ENCODE peak calls at places on chromosomes 2 and 18, in six cellular contexts. K is activated CD8-positive, alpha-beta T cell treated with anti-CD3 and anti-CD28 coated beads for 36 hours; H is Calu3; Q is mucosa of descending colon; N is ELF-1; P is AML-193. C is an unnamed sample.
A peak's percentile ranks its signal among the peaks of the same experiment; 100 is the strongest.

GRCh38 chr2:163469561-163469962 is 266.2 kb downstream of the FIGN start:
- DNase-seq in K (no peak), H (no peak), Q (no peak), N (no peak), P (no peak), C (no peak)

GRCh38 chr2:70921839-70922590 is 13.7 kb upstream of the ATP6V1B1 start:
- DNase-seq in K (no peak), H (no peak), Q (no peak), N (no peak), P (no peak), C (no peak)

GRCh38 chr2:10584843-10585475 is 104.8 kb downstream of the NOL10 start:
- DNase-seq in K (no peak), H (peak; percentile 79), Q (no peak), N (no peak), P (no peak), C (no peak)

GRCh38 chr18:31424383-31424988 is 23.1 kb upstream of the DSG3 start:
- DNase-seq in K (peak; percentile 41), H (peak; percentile 67), Q (peak; percentile 53), N (peak; percentile 61), P (peak; percentile 18), C (peak; percentile 64)

GRCh38 chr2:40201425-40201824 is 250.5 kb downstream of the SLC8A1 start:
- DNase-seq in K (no peak), H (no peak), Q (no peak), N (no peak), P (no peak), C (no peak)

GRCh38 chr2:85755122-85756027 is 1.6 kb downstream of the ATOH8 start:
- DNase-seq in K (peak; percentile 24), H (no peak), Q (no peak), N (no peak), P (no peak), C (no peak)

GRCh38 chr2:239908308-239908707 is 116.8 kb downstream of the NDUFA10 start:
- DNase-seq in K (no peak), H (no peak), Q (no peak), N (no peak), P (no peak), C (no peak)

GRCh38 chr2:30305235-30305634 is 73.9 kb downstream of the LBH start:
- DNase-seq in K (no peak), H (no peak), Q (no peak), N (no peak), P (no peak), C (no peak)

GRCh38 chr2:20224716-20225293 is at the start of gene SDC1:
- DNase-seq in K (no peak), H (peak; percentile 73), Q (peak; percentile 88), N (peak; percentile 67), P (no peak), C (no peak)

GRCh38 chr18:37270046-37270665 is 295.4 kb downstream of the CELF4 start:
- DNase-seq in K (peak; percentile 59), H (peak; percentile 59), Q (peak; percentile 36), N (peak; percentile 72), P (peak; percentile 15), C (no peak)

GRCh38 chr2:41698787-41699422 is 348.9 kb upstream of the PKDCC start:
- DNase-seq in K (peak; percentile 37), H (peak; percentile 39), Q (peak; percentile 28), N (peak; percentile 37), P (no peak), C (no peak)

GRCh38 chr2:135831180-135831812 is 5.7 kb downstream of the LCT start:
- DNase-seq in K (no peak), H (no peak), Q (no peak), N (no peak), P (no peak), C (no peak)

GRCh38 chr2:127508621-127509034 is 17.7 kb downstream of the IWS1 start:
- DNase-seq in K (no peak), H (peak; percentile 48), Q (no peak), N (no peak), P (no peak), C (peak; percentile 66)

GRCh38 chr2:64838817-64839216 is 150.4 kb upstream of the SLC1A4 start:
- DNase-seq in K (no peak), H (peak; percentile 78), Q (peak; percentile 71), N (no peak), P (no peak), C (peak; percentile 97)

GRCh38 chr2:188984126-188984525 is 10.0 kb downstream of the COL3A1 start:
- DNase-seq in K (no peak), H (no peak), Q (no peak), N (no peak), P (no peak), C (no peak)

GRCh38 chr2:45746888-45747287 is 95.4 kb downstream of the PRKCE start:
- DNase-seq in K (no peak), H (no peak), Q (no peak), N (no peak), P (no peak), C (no peak)

GRCh38 chr2:181189932-181190331 is 209.5 kb downstream of the UBE2E3 start:
- DNase-seq in K (no peak), H (no peak), Q (no peak), N (no peak), P (no peak), C (no peak)

GRCh38 chr18:76984193-76985155 is 148.1 kb downstream of the MBP start:
- DNase-seq in K (no peak), H (no peak), Q (no peak), N (no peak), P (no peak), C (no peak)

GRCh38 chr2:211408485-211408884 is 852.1 kb downstream of the CPS1 start:
- DNase-seq in K (no peak), H (peak; percentile 43), Q (no peak), N (no peak), P (no peak), C (no peak)

GRCh38 chr18:75551071-75551470 is 123.6 kb upstream of the SMIM21 start:
- DNase-seq in K (no peak), H (no peak), Q (no peak), N (peak; percentile 14), P (no peak), C (no peak)

GRCh38 chr2:4258563-4258962 is 555.2 kb downstream of the DCDC2C start:
- DNase-seq in K (no peak), H (no peak), Q (no peak), N (no peak), P (no peak), C (no peak)

GRCh38 chr18:1751249-1751648 is 820.1 kb downstream of the METTL4 start:
- DNase-seq in K (no peak), H (no peak), Q (no peak), N (no peak), P (no peak), C (no peak)

GRCh38 chr18:79601234-79601633 is 78.4 kb upstream of the CTDP1 start:
- DNase-seq in K (no peak), H (no peak), Q (no peak), N (peak; percentile 60), P (no peak), C (no peak)

GRCh38 chr2:224222320-224222719 is 179.6 kb downstream of the FAM124B start:
- DNase-seq in K (no peak), H (no peak), Q (no peak), N (no peak), P (no peak), C (no peak)

C was measured in HCT116.